ENCODE peak calls at places on chromosomes 16 and 17, in six cellular contexts. One of them, this sample, is unnamed. For H3K9me3, the result is how much of the 10 kb centered on the place peaks cover.

GRCh38 chr16:11955713-11956123 is 9.3 kb upstream of the TNFRSF17 start:
- DNase-seq in heart left ventricle: no peak
- DNase-seq in A549: no peak
- DNase-seq in thoracic aorta: no peak
- DNase-seq in gastrocnemius medialis: no peak
- DNase-seq in cardiac muscle cell: no peak
- DNase-seq in this sample: peak

GRCh38 chr16:16021020-16021419 is 71.6 kb downstream of the ABCC1 start:
- DNase-seq in cardiac muscle cell: no peak
- DNase-seq in gastrocnemius medialis: no peak
- DNase-seq in heart left ventricle: no peak
- DNase-seq in A549: no peak
- DNase-seq in thoracic aorta: no peak
- DNase-seq in this sample: no peak

GRCh38 chr16:48054881-48055601 is 100.8 kb downstream of the ABCC12 start:
- DNase-seq in A549: peak
- DNase-seq in gastrocnemius medialis: no peak
- DNase-seq in thoracic aorta: no peak
- DNase-seq in cardiac muscle cell: peak
- DNase-seq in heart left ventricle: peak
- DNase-seq in this sample: no peak

GRCh38 chr17:57900991-57901743 is 51.3 kb upstream of the MRPS23 start:
- DNase-seq in A549: no peak
- DNase-seq in heart left ventricle: no peak
- DNase-seq in thoracic aorta: no peak
- DNase-seq in gastrocnemius medialis: no peak
- DNase-seq in cardiac muscle cell: no peak
- DNase-seq in this sample: no peak

GRCh38 chr16:85652431-85653221 is 36.1 kb downstream of the GINS2 start:
- DNase-seq in cardiac muscle cell: peak
- DNase-seq in A549: peak
- DNase-seq in thoracic aorta: no peak
- DNase-seq in gastrocnemius medialis: no peak
- DNase-seq in heart left ventricle: peak
- DNase-seq in this sample: peak

GRCh38 chr17:77451271-77451893 is 310.6 kb downstream of the SEC14L1 start:
- DNase-seq in gastrocnemius medialis: no peak
- DNase-seq in A549: no peak
- DNase-seq in heart left ventricle: peak
- DNase-seq in thoracic aorta: no peak
- DNase-seq in cardiac muscle cell: peak
- DNase-seq in this sample: no peak

GRCh38 chr16:30658731-30659506 is 688 bp downstream of the FBRS start:
- DNase-seq in heart left ventricle: peak
- DNase-seq in thoracic aorta: peak
- DNase-seq in A549: peak
- DNase-seq in gastrocnemius medialis: peak
- DNase-seq in cardiac muscle cell: peak
- DNase-seq in this sample: peak

GRCh38 chr17:65121916-65122821 is 15.0 kb upstream of the RGS9 start:
- DNase-seq in A549: no peak
- DNase-seq in gastrocnemius medialis: no peak
- DNase-seq in heart left ventricle: no peak
- DNase-seq in cardiac muscle cell: no peak
- DNase-seq in thoracic aorta: no peak
- DNase-seq in this sample: no peak

GRCh38 chr17:31158741-31159377 is 64.1 kb downstream of the NF1 start:
- DNase-seq in heart left ventricle: no peak
- DNase-seq in thoracic aorta: no peak
- DNase-seq in cardiac muscle cell: no peak
- DNase-seq in gastrocnemius medialis: no peak
- DNase-seq in A549: no peak
- DNase-seq in this sample: no peak

GRCh38 chr17:21173543-21173942 is 40.4 kb downstream of the TMEM11 start:
- DNase-seq in A549: no peak
- DNase-seq in gastrocnemius medialis: peak
- DNase-seq in heart left ventricle: no peak
- DNase-seq in thoracic aorta: no peak
- DNase-seq in cardiac muscle cell: peak
- DNase-seq in this sample: no peak

GRCh38 chr16:724188-725040 is 1.8 kb downstream of the CCDC78 start:
- DNase-seq in cardiac muscle cell: no peak
- DNase-seq in thoracic aorta: no peak
- DNase-seq in A549: no peak
- DNase-seq in heart left ventricle: no peak
- DNase-seq in gastrocnemius medialis: no peak
- DNase-seq in this sample: no peak

GRCh38 chr16:57186630-57187507 is 740 bp downstream of the RSPRY1 start:
- DNase-seq in gastrocnemius medialis: no peak
- DNase-seq in cardiac muscle cell: peak
- DNase-seq in A549: peak
- DNase-seq in heart left ventricle: no peak
- DNase-seq in thoracic aorta: no peak
- DNase-seq in this sample: no peak

GRCh38 chr16:73054732-73055481 is 7.0 kb upstream of the ZFHX3 start:
- DNase-seq in thoracic aorta: no peak
- DNase-seq in gastrocnemius medialis: no peak
- DNase-seq in cardiac muscle cell: no peak
- DNase-seq in heart left ventricle: no peak
- DNase-seq in A549: no peak
- DNase-seq in this sample: no peak

GRCh38 chr16:16833165-16833564 is 454.2 kb downstream of the NPIPA7 start:
- DNase-seq in gastrocnemius medialis: no peak
- DNase-seq in heart left ventricle: no peak
- DNase-seq in cardiac muscle cell: no peak
- DNase-seq in A549: no peak
- DNase-seq in thoracic aorta: no peak
- DNase-seq in this sample: no peak

GRCh38 chr17:78723001-78723796 is 58.9 kb downstream of the CYTH1 start:
- DNase-seq in A549: no peak
- DNase-seq in heart left ventricle: peak
- DNase-seq in thoracic aorta: no peak
- DNase-seq in gastrocnemius medialis: no peak
- DNase-seq in cardiac muscle cell: peak
- DNase-seq in this sample: no peak

GRCh38 chr16:29911676-29912010 is 11.4 kb downstream of the ASPHD1 start:
- DNase-seq in heart left ventricle: no peak
- DNase-seq in gastrocnemius medialis: no peak
- DNase-seq in cardiac muscle cell: no peak
- DNase-seq in thoracic aorta: no peak
- DNase-seq in A549: no peak
- DNase-seq in this sample: peak

GRCh38 chr16:67013238-67013822 is 15.6 kb upstream of the CBFB start:
- DNase-seq in heart left ventricle: no peak
- DNase-seq in cardiac muscle cell: no peak
- DNase-seq in gastrocnemius medialis: no peak
- DNase-seq in A549: no peak
- DNase-seq in thoracic aorta: no peak
- DNase-seq in this sample: no peak

GRCh38 chr17:12591336-12591735 is 74.4 kb upstream of the MYOCD start:
- DNase-seq in A549: no peak
- DNase-seq in gastrocnemius medialis: no peak
- DNase-seq in thoracic aorta: no peak
- DNase-seq in cardiac muscle cell: no peak
- DNase-seq in heart left ventricle: no peak
- DNase-seq in this sample: no peak

GRCh38 chr16:72072514-72073342 is 9.7 kb downstream of the HPR start:
- DNase-seq in cardiac muscle cell: peak
- DNase-seq in thoracic aorta: no peak
- DNase-seq in heart left ventricle: no peak
- DNase-seq in gastrocnemius medialis: no peak
- DNase-seq in A549: no peak
- DNase-seq in this sample: no peak

GRCh38 chr16:15973460-15973859 is 24.0 kb downstream of the ABCC1 start:
- DNase-seq in A549: no peak
- DNase-seq in gastrocnemius medialis: peak
- DNase-seq in cardiac muscle cell: no peak
- DNase-seq in thoracic aorta: no peak
- DNase-seq in heart left ventricle: no peak
- DNase-seq in this sample: no peak

GRCh38 chr17:78899361-78900260 is 3.4 kb downstream of the CEP295NL start:
- DNase-seq in cardiac muscle cell: peak
- DNase-seq in heart left ventricle: peak
- DNase-seq in thoracic aorta: no peak
- DNase-seq in gastrocnemius medialis: no peak
- DNase-seq in A549: no peak
- DNase-seq in this sample: no peak

GRCh38 chr16:31080035-31080629 is 5.9 kb downstream of the ZNF646 start:
- DNase-seq in A549: no peak
- DNase-seq in heart left ventricle: no peak
- DNase-seq in gastrocnemius medialis: no peak
- DNase-seq in thoracic aorta: no peak
- DNase-seq in cardiac muscle cell: no peak
- DNase-seq in this sample: no peak

GRCh38 chr16:58589311-58589890 is 40.2 kb downstream of the CNOT1 start:
- DNase-seq in heart left ventricle: no peak
- DNase-seq in thoracic aorta: no peak
- DNase-seq in A549: no peak
- DNase-seq in cardiac muscle cell: no peak
- DNase-seq in gastrocnemius medialis: no peak
- DNase-seq in this sample: no peak

GRCh38 chr16:87677830-87678229 is 75.5 kb downstream of the JPH3 start:
- DNase-seq in heart left ventricle: no peak
- DNase-seq in thoracic aorta: no peak
- DNase-seq in cardiac muscle cell: no peak
- DNase-seq in gastrocnemius medialis: no peak
- DNase-seq in A549: no peak
- DNase-seq in this sample: no peak

GRCh38 chr17:40678902-40679522 is 14.0 kb upstream of the KRT222 start:
- DNase-seq in heart left ventricle: no peak
- DNase-seq in cardiac muscle cell: no peak
- DNase-seq in gastrocnemius medialis: no peak
- DNase-seq in thoracic aorta: no peak
- DNase-seq in A549: no peak
- DNase-seq in this sample: no peak

GRCh38 chr16:48918520-48919258 is 308.7 kb upstream of the N4BP1 start:
- DNase-seq in gastrocnemius medialis: no peak
- DNase-seq in cardiac muscle cell: no peak
- DNase-seq in heart left ventricle: no peak
- DNase-seq in thoracic aorta: no peak
- DNase-seq in A549: no peak
- DNase-seq in this sample: peak

GRCh38 chr17:7478276-7479138 is 924 bp downstream of the ZBTB4 start:
- DNase-seq in gastrocnemius medialis: peak
- DNase-seq in heart left ventricle: peak
- DNase-seq in thoracic aorta: no peak
- DNase-seq in A549: peak
- DNase-seq in cardiac muscle cell: peak
- DNase-seq in this sample: no peak

GRCh38 chr17:57995076-57995956 is 7.3 kb upstream of the VEZF1 start:
- DNase-seq in cardiac muscle cell: peak
- DNase-seq in thoracic aorta: peak
- DNase-seq in A549: peak
- DNase-seq in gastrocnemius medialis: peak
- DNase-seq in heart left ventricle: peak
- DNase-seq in this sample: peak

GRCh38 chr17:40540448-40540847 is 24.8 kb downstream of the CCR7 start:
- DNase-seq in heart left ventricle: no peak
- DNase-seq in A549: no peak
- DNase-seq in cardiac muscle cell: no peak
- DNase-seq in gastrocnemius medialis: no peak
- DNase-seq in thoracic aorta: no peak
- DNase-seq in this sample: peak

DNA sequence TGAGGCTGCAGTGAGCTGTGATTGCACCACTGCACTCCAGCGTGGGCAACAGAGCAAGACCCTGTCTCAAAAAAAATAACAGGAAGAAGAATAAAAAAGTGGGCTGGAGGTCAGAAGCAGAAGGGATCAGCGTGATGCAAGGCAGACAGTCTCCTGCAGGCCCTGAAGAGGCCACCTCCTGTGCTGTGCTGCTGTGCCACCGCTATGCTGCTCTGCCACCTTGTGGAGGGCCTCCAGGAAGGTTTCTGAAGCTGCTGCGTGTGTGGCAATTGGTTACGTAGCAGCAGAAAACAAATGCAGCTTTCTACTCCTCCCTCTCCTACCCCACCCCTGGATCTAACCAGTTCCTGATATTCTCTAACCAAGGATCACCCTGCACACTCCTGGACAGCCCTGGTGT is 815.5 kb downstream of the KCNJ18 start:
- DNase-seq in heart left ventricle: no peak
- DNase-seq in gastrocnemius medialis: no peak
- DNase-seq in thoracic aorta: no peak
- DNase-seq in A549: no peak
- DNase-seq in cardiac muscle cell: no peak
- DNase-seq in this sample: no peak
- H3K9me3 ChIP-seq in heart left ventricle: under half
- H3K9me3 ChIP-seq in gastrocnemius medialis: under half
- H3K9me3 ChIP-seq in thoracic aorta: under half
- H3K9me3 ChIP-seq in A549: under half
- H3K9me3 ChIP-seq in cardiac muscle cell: under half
- H3K9me3 ChIP-seq in this sample: under half

GRCh38 chr16:19348125-19348524 is 62.6 kb downstream of the CLEC19A start:
- DNase-seq in heart left ventricle: no peak
- DNase-seq in thoracic aorta: no peak
- DNase-seq in A549: no peak
- DNase-seq in gastrocnemius medialis: no peak
- DNase-seq in cardiac muscle cell: no peak
- DNase-seq in this sample: no peak
- H3K4me3 ChIP-seq in heart left ventricle: no peak
- H3K4me3 ChIP-seq in thoracic aorta: no peak
- H3K4me3 ChIP-seq in A549: no peak
- H3K4me3 ChIP-seq in gastrocnemius medialis: no peak
- H3K4me3 ChIP-seq in cardiac muscle cell: no peak
- H3K4me3 ChIP-seq in this sample: no peak

GRCh38 chr16:68270353-68270752 is 6.0 kb downstream of the SLC7A6 start:
- DNase-seq in thoracic aorta: no peak
- DNase-seq in gastrocnemius medialis: no peak
- DNase-seq in cardiac muscle cell: no peak
- DNase-seq in A549: no peak
- DNase-seq in heart left ventricle: no peak
- DNase-seq in this sample: no peak
- H3K9me3 ChIP-seq in thoracic aorta: under half
- H3K9me3 ChIP-seq in gastrocnemius medialis: under half
- H3K9me3 ChIP-seq in cardiac muscle cell: under half
- H3K9me3 ChIP-seq in A549: under half
- H3K9me3 ChIP-seq in heart left ventricle: under half
- H3K9me3 ChIP-seq in this sample: under half

DNA sequence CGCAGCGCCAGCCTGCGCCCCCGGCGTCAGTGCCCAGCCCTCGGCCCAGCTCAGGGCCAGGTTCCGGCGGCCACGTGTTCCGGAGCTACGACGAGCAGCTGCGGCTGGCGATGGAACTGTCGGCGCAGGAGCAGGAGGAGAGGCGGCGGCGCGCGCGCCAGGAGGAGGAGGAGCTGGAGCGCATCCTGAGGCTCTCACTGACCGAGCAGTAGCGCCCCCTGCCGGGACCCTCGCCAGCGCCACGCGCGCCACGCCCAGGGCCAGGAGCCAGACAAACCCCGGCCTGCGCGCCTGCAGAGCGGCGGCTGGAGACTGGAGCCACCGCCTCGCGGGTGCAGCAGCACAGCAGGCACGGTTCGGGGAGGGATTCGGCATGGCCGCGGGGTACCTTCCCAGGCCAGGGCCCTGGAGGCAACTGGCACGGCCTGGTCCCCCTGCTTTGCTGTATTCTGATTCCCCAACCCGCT is 9.3 kb downstream of the CORO6 start:
- DNase-seq in A549: no peak
- DNase-seq in gastrocnemius medialis: peak
- DNase-seq in heart left ventricle: peak
- DNase-seq in cardiac muscle cell: peak
- DNase-seq in thoracic aorta: peak
- DNase-seq in this sample: peak
- H3K4me3 ChIP-seq in A549: peak
- H3K4me3 ChIP-seq in gastrocnemius medialis: peak
- H3K4me3 ChIP-seq in heart left ventricle: peak
- H3K4me3 ChIP-seq in cardiac muscle cell: no peak
- H3K4me3 ChIP-seq in thoracic aorta: peak
- H3K4me3 ChIP-seq in this sample: peak

This sample was measured in suprapubic skin.